ENCODE peak calls at places on chromosomes 1 and 21, in nine cellular contexts. One of them, this sample, is unnamed.

GRCh38 chr1:183239793-183240625 is 53.9 kb downstream of the LAMC2 start:
- DNase-seq in HuH-7: no peak
- DNase-seq in dorsolateral prefrontal cortex: no peak
- DNase-seq in A172: no peak
- DNase-seq in ELR: no peak
- DNase-seq in T-cell: no peak
- DNase-seq in stimulated activated CD4-positive, alpha-beta T cell treated with anti-CD3 and anti-CD28 coated beads, Interleukin-15, amount 100 ng/mL, for 1 hour: no peak
- DNase-seq in NCI-H146: no peak
- DNase-seq in activated CD8-positive, alpha-beta memory T cell treated with anti-CD3 and anti-CD28 coated beads, Interleukin-2, amount 50 U/mL, for 48 hours: no peak
- DNase-seq in this sample: no peak

GRCh38 chr21:42337276-42337675 is 13.5 kb downstream of the TFF2 start:
- DNase-seq in HuH-7: no peak
- DNase-seq in dorsolateral prefrontal cortex: no peak
- DNase-seq in A172: no peak
- DNase-seq in ELR: no peak
- DNase-seq in T-cell: no peak
- DNase-seq in stimulated activated CD4-positive, alpha-beta T cell treated with anti-CD3 and anti-CD28 coated beads, Interleukin-15, amount 100 ng/mL, for 1 hour: no peak
- DNase-seq in NCI-H146: no peak
- DNase-seq in activated CD8-positive, alpha-beta memory T cell treated with anti-CD3 and anti-CD28 coated beads, Interleukin-2, amount 50 U/mL, for 48 hours: peak
- DNase-seq in this sample: no peak

GRCh38 chr1:17984510-17985085 is 123.0 kb upstream of the IGSF21 start:
- DNase-seq in HuH-7: peak
- DNase-seq in dorsolateral prefrontal cortex: no peak
- DNase-seq in A172: peak
- DNase-seq in ELR: peak
- DNase-seq in T-cell: no peak
- DNase-seq in stimulated activated CD4-positive, alpha-beta T cell treated with anti-CD3 and anti-CD28 coated beads, Interleukin-15, amount 100 ng/mL, for 1 hour: no peak
- DNase-seq in NCI-H146: no peak
- DNase-seq in activated CD8-positive, alpha-beta memory T cell treated with anti-CD3 and anti-CD28 coated beads, Interleukin-2, amount 50 U/mL, for 48 hours: peak
- DNase-seq in this sample: no peak

GRCh38 chr1:220529530-220529920 is 1.6 kb downstream of the MARK1 start:
- DNase-seq in HuH-7: no peak
- DNase-seq in dorsolateral prefrontal cortex: no peak
- DNase-seq in A172: no peak
- DNase-seq in ELR: no peak
- DNase-seq in T-cell: no peak
- DNase-seq in stimulated activated CD4-positive, alpha-beta T cell treated with anti-CD3 and anti-CD28 coated beads, Interleukin-15, amount 100 ng/mL, for 1 hour: no peak
- DNase-seq in NCI-H146: no peak
- DNase-seq in activated CD8-positive, alpha-beta memory T cell treated with anti-CD3 and anti-CD28 coated beads, Interleukin-2, amount 50 U/mL, for 48 hours: no peak
- DNase-seq in this sample: no peak

GRCh38 chr1:214816603-214817002 is 213.6 kb downstream of the CENPF start:
- DNase-seq in HuH-7: no peak
- DNase-seq in dorsolateral prefrontal cortex: no peak
- DNase-seq in A172: no peak
- DNase-seq in ELR: no peak
- DNase-seq in T-cell: no peak
- DNase-seq in stimulated activated CD4-positive, alpha-beta T cell treated with anti-CD3 and anti-CD28 coated beads, Interleukin-15, amount 100 ng/mL, for 1 hour: no peak
- DNase-seq in NCI-H146: no peak
- DNase-seq in activated CD8-positive, alpha-beta memory T cell treated with anti-CD3 and anti-CD28 coated beads, Interleukin-2, amount 50 U/mL, for 48 hours: no peak
- DNase-seq in this sample: no peak

GRCh38 chr1:59443355-59443754 is 146.5 kb downstream of the FGGY start:
- DNase-seq in HuH-7: no peak
- DNase-seq in dorsolateral prefrontal cortex: no peak
- DNase-seq in A172: peak
- DNase-seq in ELR: no peak
- DNase-seq in T-cell: no peak
- DNase-seq in stimulated activated CD4-positive, alpha-beta T cell treated with anti-CD3 and anti-CD28 coated beads, Interleukin-15, amount 100 ng/mL, for 1 hour: no peak
- DNase-seq in NCI-H146: no peak
- DNase-seq in activated CD8-positive, alpha-beta memory T cell treated with anti-CD3 and anti-CD28 coated beads, Interleukin-2, amount 50 U/mL, for 48 hours: no peak
- DNase-seq in this sample: no peak

GRCh38 chr1:230753586-230754251 is 6.5 kb downstream of the CAPN9 start:
- DNase-seq in HuH-7: no peak
- DNase-seq in dorsolateral prefrontal cortex: no peak
- DNase-seq in A172: no peak
- DNase-seq in ELR: no peak
- DNase-seq in T-cell: peak
- DNase-seq in stimulated activated CD4-positive, alpha-beta T cell treated with anti-CD3 and anti-CD28 coated beads, Interleukin-15, amount 100 ng/mL, for 1 hour: peak
- DNase-seq in NCI-H146: peak
- DNase-seq in activated CD8-positive, alpha-beta memory T cell treated with anti-CD3 and anti-CD28 coated beads, Interleukin-2, amount 50 U/mL, for 48 hours: peak
- DNase-seq in this sample: no peak

GRCh38 chr1:158652721-158653334 is 33.7 kb downstream of the SPTA1 start:
- DNase-seq in HuH-7: no peak
- DNase-seq in dorsolateral prefrontal cortex: no peak
- DNase-seq in A172: peak
- DNase-seq in ELR: no peak
- DNase-seq in T-cell: no peak
- DNase-seq in stimulated activated CD4-positive, alpha-beta T cell treated with anti-CD3 and anti-CD28 coated beads, Interleukin-15, amount 100 ng/mL, for 1 hour: no peak
- DNase-seq in NCI-H146: no peak
- DNase-seq in activated CD8-positive, alpha-beta memory T cell treated with anti-CD3 and anti-CD28 coated beads, Interleukin-2, amount 50 U/mL, for 48 hours: no peak
- DNase-seq in this sample: no peak

GRCh38 chr21:15976807-15977206 is 247.0 kb downstream of the USP25 start:
- DNase-seq in HuH-7: no peak
- DNase-seq in dorsolateral prefrontal cortex: no peak
- DNase-seq in A172: no peak
- DNase-seq in ELR: peak
- DNase-seq in T-cell: no peak
- DNase-seq in stimulated activated CD4-positive, alpha-beta T cell treated with anti-CD3 and anti-CD28 coated beads, Interleukin-15, amount 100 ng/mL, for 1 hour: no peak
- DNase-seq in NCI-H146: no peak
- DNase-seq in activated CD8-positive, alpha-beta memory T cell treated with anti-CD3 and anti-CD28 coated beads, Interleukin-2, amount 50 U/mL, for 48 hours: no peak
- DNase-seq in this sample: no peak

GRCh38 chr1:184223216-184223615 is 163.6 kb upstream of the C1orf21 start:
- DNase-seq in HuH-7: no peak
- DNase-seq in dorsolateral prefrontal cortex: peak
- DNase-seq in A172: peak
- DNase-seq in ELR: no peak
- DNase-seq in T-cell: no peak
- DNase-seq in stimulated activated CD4-positive, alpha-beta T cell treated with anti-CD3 and anti-CD28 coated beads, Interleukin-15, amount 100 ng/mL, for 1 hour: no peak
- DNase-seq in NCI-H146: no peak
- DNase-seq in activated CD8-positive, alpha-beta memory T cell treated with anti-CD3 and anti-CD28 coated beads, Interleukin-2, amount 50 U/mL, for 48 hours: no peak
- DNase-seq in this sample: no peak

GRCh38 chr1:66775646-66776045 is 23.4 kb downstream of the DYNLT5 start:
- DNase-seq in HuH-7: no peak
- DNase-seq in dorsolateral prefrontal cortex: no peak
- DNase-seq in A172: no peak
- DNase-seq in ELR: no peak
- DNase-seq in T-cell: no peak
- DNase-seq in stimulated activated CD4-positive, alpha-beta T cell treated with anti-CD3 and anti-CD28 coated beads, Interleukin-15, amount 100 ng/mL, for 1 hour: no peak
- DNase-seq in NCI-H146: no peak
- DNase-seq in activated CD8-positive, alpha-beta memory T cell treated with anti-CD3 and anti-CD28 coated beads, Interleukin-2, amount 50 U/mL, for 48 hours: no peak
- DNase-seq in this sample: no peak

GRCh38 chr1:79105499-79105898 is 99.0 kb upstream of the ADGRL4 start:
- DNase-seq in HuH-7: no peak
- DNase-seq in dorsolateral prefrontal cortex: no peak
- DNase-seq in A172: no peak
- DNase-seq in ELR: no peak
- DNase-seq in T-cell: no peak
- DNase-seq in stimulated activated CD4-positive, alpha-beta T cell treated with anti-CD3 and anti-CD28 coated beads, Interleukin-15, amount 100 ng/mL, for 1 hour: no peak
- DNase-seq in NCI-H146: no peak
- DNase-seq in activated CD8-positive, alpha-beta memory T cell treated with anti-CD3 and anti-CD28 coated beads, Interleukin-2, amount 50 U/mL, for 48 hours: no peak
- DNase-seq in this sample: no peak

GRCh38 chr1:19453843-19454242 is 31.5 kb downstream of the CAPZB start:
- DNase-seq in HuH-7: no peak
- DNase-seq in dorsolateral prefrontal cortex: no peak
- DNase-seq in A172: no peak
- DNase-seq in ELR: no peak
- DNase-seq in T-cell: no peak
- DNase-seq in stimulated activated CD4-positive, alpha-beta T cell treated with anti-CD3 and anti-CD28 coated beads, Interleukin-15, amount 100 ng/mL, for 1 hour: no peak
- DNase-seq in NCI-H146: no peak
- DNase-seq in activated CD8-positive, alpha-beta memory T cell treated with anti-CD3 and anti-CD28 coated beads, Interleukin-2, amount 50 U/mL, for 48 hours: no peak
- DNase-seq in this sample: no peak

GRCh38 chr1:27302612-27303011 is 19.4 kb upstream of the TMEM222 start:
- DNase-seq in HuH-7: no peak
- DNase-seq in dorsolateral prefrontal cortex: no peak
- DNase-seq in A172: no peak
- DNase-seq in ELR: no peak
- DNase-seq in T-cell: no peak
- DNase-seq in stimulated activated CD4-positive, alpha-beta T cell treated with anti-CD3 and anti-CD28 coated beads, Interleukin-15, amount 100 ng/mL, for 1 hour: no peak
- DNase-seq in NCI-H146: no peak
- DNase-seq in activated CD8-positive, alpha-beta memory T cell treated with anti-CD3 and anti-CD28 coated beads, Interleukin-2, amount 50 U/mL, for 48 hours: no peak
- DNase-seq in this sample: no peak

GRCh38 chr1:10537082-10537766 is 62.5 kb downstream of the PEX14 start:
- DNase-seq in HuH-7: peak
- DNase-seq in dorsolateral prefrontal cortex: no peak
- DNase-seq in A172: no peak
- DNase-seq in ELR: no peak
- DNase-seq in T-cell: no peak
- DNase-seq in stimulated activated CD4-positive, alpha-beta T cell treated with anti-CD3 and anti-CD28 coated beads, Interleukin-15, amount 100 ng/mL, for 1 hour: no peak
- DNase-seq in NCI-H146: peak
- DNase-seq in activated CD8-positive, alpha-beta memory T cell treated with anti-CD3 and anti-CD28 coated beads, Interleukin-2, amount 50 U/mL, for 48 hours: no peak
- DNase-seq in this sample: no peak

GRCh38 chr1:20165522-20165951 is 20.4 kb upstream of the UBXN10 start:
- DNase-seq in HuH-7: no peak
- DNase-seq in dorsolateral prefrontal cortex: no peak
- DNase-seq in A172: no peak
- DNase-seq in ELR: peak
- DNase-seq in T-cell: no peak
- DNase-seq in stimulated activated CD4-positive, alpha-beta T cell treated with anti-CD3 and anti-CD28 coated beads, Interleukin-15, amount 100 ng/mL, for 1 hour: no peak
- DNase-seq in NCI-H146: no peak
- DNase-seq in activated CD8-positive, alpha-beta memory T cell treated with anti-CD3 and anti-CD28 coated beads, Interleukin-2, amount 50 U/mL, for 48 hours: no peak
- DNase-seq in this sample: no peak

GRCh38 chr1:26531651-26532131 is 2.1 kb downstream of the RPS6KA1 start:
- DNase-seq in HuH-7: no peak
- DNase-seq in dorsolateral prefrontal cortex: no peak
- DNase-seq in A172: no peak
- DNase-seq in ELR: no peak
- DNase-seq in T-cell: no peak
- DNase-seq in stimulated activated CD4-positive, alpha-beta T cell treated with anti-CD3 and anti-CD28 coated beads, Interleukin-15, amount 100 ng/mL, for 1 hour: no peak
- DNase-seq in NCI-H146: no peak
- DNase-seq in activated CD8-positive, alpha-beta memory T cell treated with anti-CD3 and anti-CD28 coated beads, Interleukin-2, amount 50 U/mL, for 48 hours: no peak
- DNase-seq in this sample: no peak

GRCh38 chr1:220810179-220810653 is 23.5 kb downstream of the MTARC1 start:
- DNase-seq in HuH-7: peak
- DNase-seq in dorsolateral prefrontal cortex: no peak
- DNase-seq in A172: peak
- DNase-seq in ELR: peak
- DNase-seq in T-cell: peak
- DNase-seq in stimulated activated CD4-positive, alpha-beta T cell treated with anti-CD3 and anti-CD28 coated beads, Interleukin-15, amount 100 ng/mL, for 1 hour: peak
- DNase-seq in NCI-H146: peak
- DNase-seq in activated CD8-positive, alpha-beta memory T cell treated with anti-CD3 and anti-CD28 coated beads, Interleukin-2, amount 50 U/mL, for 48 hours: peak
- DNase-seq in this sample: peak

GRCh38 chr21:43758132-43758619 is 17.9 kb downstream of the CSTB start:
- DNase-seq in HuH-7: no peak
- DNase-seq in dorsolateral prefrontal cortex: no peak
- DNase-seq in A172: peak
- DNase-seq in ELR: no peak
- DNase-seq in T-cell: no peak
- DNase-seq in stimulated activated CD4-positive, alpha-beta T cell treated with anti-CD3 and anti-CD28 coated beads, Interleukin-15, amount 100 ng/mL, for 1 hour: no peak
- DNase-seq in NCI-H146: no peak
- DNase-seq in activated CD8-positive, alpha-beta memory T cell treated with anti-CD3 and anti-CD28 coated beads, Interleukin-2, amount 50 U/mL, for 48 hours: no peak
- DNase-seq in this sample: no peak

GRCh38 chr1:215529571-215529970 is 37.5 kb upstream of the KCTD3 start:
- DNase-seq in HuH-7: no peak
- DNase-seq in dorsolateral prefrontal cortex: no peak
- DNase-seq in A172: no peak
- DNase-seq in ELR: no peak
- DNase-seq in T-cell: no peak
- DNase-seq in stimulated activated CD4-positive, alpha-beta T cell treated with anti-CD3 and anti-CD28 coated beads, Interleukin-15, amount 100 ng/mL, for 1 hour: no peak
- DNase-seq in NCI-H146: no peak
- DNase-seq in activated CD8-positive, alpha-beta memory T cell treated with anti-CD3 and anti-CD28 coated beads, Interleukin-2, amount 50 U/mL, for 48 hours: no peak
- DNase-seq in this sample: no peak

GRCh38 chr1:86061660-86062059 is 94.9 kb downstream of the COL24A1 start:
- DNase-seq in HuH-7: no peak
- DNase-seq in dorsolateral prefrontal cortex: no peak
- DNase-seq in A172: no peak
- DNase-seq in ELR: no peak
- DNase-seq in T-cell: no peak
- DNase-seq in stimulated activated CD4-positive, alpha-beta T cell treated with anti-CD3 and anti-CD28 coated beads, Interleukin-15, amount 100 ng/mL, for 1 hour: no peak
- DNase-seq in NCI-H146: no peak
- DNase-seq in activated CD8-positive, alpha-beta memory T cell treated with anti-CD3 and anti-CD28 coated beads, Interleukin-2, amount 50 U/mL, for 48 hours: no peak
- DNase-seq in this sample: no peak

GRCh38 chr21:35195232-35195631 is 146.1 kb upstream of the RUNX1 start:
- DNase-seq in HuH-7: no peak
- DNase-seq in dorsolateral prefrontal cortex: no peak
- DNase-seq in A172: peak
- DNase-seq in ELR: peak
- DNase-seq in T-cell: no peak
- DNase-seq in stimulated activated CD4-positive, alpha-beta T cell treated with anti-CD3 and anti-CD28 coated beads, Interleukin-15, amount 100 ng/mL, for 1 hour: no peak
- DNase-seq in NCI-H146: no peak
- DNase-seq in activated CD8-positive, alpha-beta memory T cell treated with anti-CD3 and anti-CD28 coated beads, Interleukin-2, amount 50 U/mL, for 48 hours: no peak
- DNase-seq in this sample: no peak

GRCh38 chr1:183080406-183080805 is 57.2 kb downstream of the LAMC1 start:
- DNase-seq in HuH-7: no peak
- DNase-seq in dorsolateral prefrontal cortex: no peak
- DNase-seq in A172: peak
- DNase-seq in ELR: peak
- DNase-seq in T-cell: no peak
- DNase-seq in stimulated activated CD4-positive, alpha-beta T cell treated with anti-CD3 and anti-CD28 coated beads, Interleukin-15, amount 100 ng/mL, for 1 hour: no peak
- DNase-seq in NCI-H146: no peak
- DNase-seq in activated CD8-positive, alpha-beta memory T cell treated with anti-CD3 and anti-CD28 coated beads, Interleukin-2, amount 50 U/mL, for 48 hours: no peak
- DNase-seq in this sample: no peak

GRCh38 chr1:116854294-116854693 is 55.4 kb upstream of the PTGFRN start:
- DNase-seq in HuH-7: no peak
- DNase-seq in dorsolateral prefrontal cortex: no peak
- DNase-seq in A172: no peak
- DNase-seq in ELR: no peak
- DNase-seq in T-cell: no peak
- DNase-seq in stimulated activated CD4-positive, alpha-beta T cell treated with anti-CD3 and anti-CD28 coated beads, Interleukin-15, amount 100 ng/mL, for 1 hour: no peak
- DNase-seq in NCI-H146: no peak
- DNase-seq in activated CD8-positive, alpha-beta memory T cell treated with anti-CD3 and anti-CD28 coated beads, Interleukin-2, amount 50 U/mL, for 48 hours: no peak
- DNase-seq in this sample: no peak

GRCh38 chr1:6419803-6420593 is at the start of gene HES2:
- DNase-seq in HuH-7: peak
- DNase-seq in dorsolateral prefrontal cortex: no peak
- DNase-seq in A172: no peak
- DNase-seq in ELR: no peak
- DNase-seq in T-cell: no peak
- DNase-seq in stimulated activated CD4-positive, alpha-beta T cell treated with anti-CD3 and anti-CD28 coated beads, Interleukin-15, amount 100 ng/mL, for 1 hour: no peak
- DNase-seq in NCI-H146: no peak
- DNase-seq in activated CD8-positive, alpha-beta memory T cell treated with anti-CD3 and anti-CD28 coated beads, Interleukin-2, amount 50 U/mL, for 48 hours: no peak
- DNase-seq in this sample: no peak

GRCh38 chr1:54460346-54460745 is 54.2 kb upstream of the SSBP3 start:
- DNase-seq in HuH-7: no peak
- DNase-seq in dorsolateral prefrontal cortex: no peak
- DNase-seq in A172: no peak
- DNase-seq in ELR: no peak
- DNase-seq in T-cell: peak
- DNase-seq in stimulated activated CD4-positive, alpha-beta T cell treated with anti-CD3 and anti-CD28 coated beads, Interleukin-15, amount 100 ng/mL, for 1 hour: no peak
- DNase-seq in NCI-H146: no peak
- DNase-seq in activated CD8-positive, alpha-beta memory T cell treated with anti-CD3 and anti-CD28 coated beads, Interleukin-2, amount 50 U/mL, for 48 hours: peak
- DNase-seq in this sample: no peak

GRCh38 chr1:162131405-162132321 is 62.2 kb downstream of the NOS1AP start:
- DNase-seq in HuH-7: peak
- DNase-seq in dorsolateral prefrontal cortex: no peak
- DNase-seq in A172: no peak
- DNase-seq in ELR: no peak
- DNase-seq in T-cell: no peak
- DNase-seq in stimulated activated CD4-positive, alpha-beta T cell treated with anti-CD3 and anti-CD28 coated beads, Interleukin-15, amount 100 ng/mL, for 1 hour: no peak
- DNase-seq in NCI-H146: no peak
- DNase-seq in activated CD8-positive, alpha-beta memory T cell treated with anti-CD3 and anti-CD28 coated beads, Interleukin-2, amount 50 U/mL, for 48 hours: no peak
- DNase-seq in this sample: no peak

GRCh38 chr1:60886793-60887331 is 195.5 kb upstream of the NFIA start:
- DNase-seq in HuH-7: no peak
- DNase-seq in dorsolateral prefrontal cortex: no peak
- DNase-seq in A172: no peak
- DNase-seq in ELR: no peak
- DNase-seq in T-cell: no peak
- DNase-seq in stimulated activated CD4-positive, alpha-beta T cell treated with anti-CD3 and anti-CD28 coated beads, Interleukin-15, amount 100 ng/mL, for 1 hour: no peak
- DNase-seq in NCI-H146: no peak
- DNase-seq in activated CD8-positive, alpha-beta memory T cell treated with anti-CD3 and anti-CD28 coated beads, Interleukin-2, amount 50 U/mL, for 48 hours: no peak
- DNase-seq in this sample: no peak

GRCh38 chr1:168654198-168654910 is 74.7 kb downstream of the DPT start:
- DNase-seq in HuH-7: no peak
- DNase-seq in dorsolateral prefrontal cortex: no peak
- DNase-seq in A172: no peak
- DNase-seq in ELR: peak
- DNase-seq in T-cell: no peak
- DNase-seq in stimulated activated CD4-positive, alpha-beta T cell treated with anti-CD3 and anti-CD28 coated beads, Interleukin-15, amount 100 ng/mL, for 1 hour: no peak
- DNase-seq in NCI-H146: no peak
- DNase-seq in activated CD8-positive, alpha-beta memory T cell treated with anti-CD3 and anti-CD28 coated beads, Interleukin-2, amount 50 U/mL, for 48 hours: no peak
- DNase-seq in this sample: no peak

GRCh38 chr1:59541891-59542290 is 245.0 kb downstream of the FGGY start:
- DNase-seq in HuH-7: no peak
- DNase-seq in dorsolateral prefrontal cortex: no peak
- DNase-seq in A172: no peak
- DNase-seq in ELR: no peak
- DNase-seq in T-cell: no peak
- DNase-seq in stimulated activated CD4-positive, alpha-beta T cell treated with anti-CD3 and anti-CD28 coated beads, Interleukin-15, amount 100 ng/mL, for 1 hour: no peak
- DNase-seq in NCI-H146: no peak
- DNase-seq in activated CD8-positive, alpha-beta memory T cell treated with anti-CD3 and anti-CD28 coated beads, Interleukin-2, amount 50 U/mL, for 48 hours: no peak
- DNase-seq in this sample: no peak

GRCh38 chr1:93827633-93828436 is 51.2 kb downstream of the DNTTIP2 start:
- DNase-seq in HuH-7: no peak
- DNase-seq in dorsolateral prefrontal cortex: no peak
- DNase-seq in A172: no peak
- DNase-seq in ELR: peak
- DNase-seq in T-cell: no peak
- DNase-seq in stimulated activated CD4-positive, alpha-beta T cell treated with anti-CD3 and anti-CD28 coated beads, Interleukin-15, amount 100 ng/mL, for 1 hour: no peak
- DNase-seq in NCI-H146: no peak
- DNase-seq in activated CD8-positive, alpha-beta memory T cell treated with anti-CD3 and anti-CD28 coated beads, Interleukin-2, amount 50 U/mL, for 48 hours: no peak
- DNase-seq in this sample: no peak